ENCODE peak calls at places on chromosomes 7 and 10, in eight cellular contexts. A is spleen, Q is prostate gland, D is suprapubic skin, N is HCT116, J is endothelial cell of umbilical vein, P is HL-60, G is transverse colon. I is an unnamed sample.

GRCh38 chr7:133484135-133484534 is 231.3 kb downstream of the EXOC4 start:
- DNase-seq in A (no peak), Q (no peak), D (no peak), N (no peak), J (no peak), P (no peak), G (no peak), I (no peak)

GRCh38 chr10:122216047-122216446 is 55.0 kb upstream of the BTBD16 start:
- DNase-seq in A (no peak), Q (no peak), D (no peak), N (no peak), J (no peak), P (no peak), G (no peak), I (no peak)

GRCh38 chr10:1745794-1746456 is 8.6 kb upstream of the ADARB2 start:
- DNase-seq in A (no peak), Q (no peak), D (no peak), N (no peak), J (no peak), P (no peak), G (no peak), I (no peak)

GRCh38 chr10:4656576-4657194 is 169.3 kb upstream of the AKR1E2 start:
- DNase-seq in A (peak), Q (peak), D (no peak), N (peak), J (peak), P (no peak), G (peak), I (no peak)

GRCh38 chr7:42856605-42856987 is 55.3 kb downstream of the C7orf25 start:
- DNase-seq in A (no peak), Q (no peak), D (no peak), N (no peak), J (no peak), P (no peak), G (no peak), I (no peak)

GRCh38 chr10:33179056-33179455 is 155.4 kb downstream of the NRP1 start:
- DNase-seq in A (no peak), Q (no peak), D (no peak), N (no peak), J (peak), P (no peak), G (no peak), I (no peak)

GRCh38 chr7:128103498-128104108 is 72.4 kb upstream of the LRRC4 start:
- DNase-seq in A (peak), Q (no peak), D (no peak), N (no peak), J (peak), P (peak), G (no peak), I (no peak)

GRCh38 chr7:132061931-132062330 is 505.5 kb upstream of the PODXL start:
- DNase-seq in A (no peak), Q (no peak), D (no peak), N (no peak), J (no peak), P (no peak), G (no peak), I (peak)

GRCh38 chr7:25575634-25576033 is 347.3 kb upstream of the NPVF start:
- DNase-seq in A (no peak), Q (no peak), D (no peak), N (no peak), J (no peak), P (no peak), G (no peak), I (no peak)

GRCh38 chr7:143892527-143893300 is 9.3 kb downstream of the TCAF1 start:
- DNase-seq in A (no peak), Q (no peak), D (no peak), N (peak), J (peak), P (no peak), G (no peak), I (no peak)

GRCh38 chr10:63064706-63065105 is 68.4 kb upstream of the NRBF2 start:
- DNase-seq in A (no peak), Q (no peak), D (no peak), N (no peak), J (no peak), P (no peak), G (no peak), I (no peak)

GRCh38 chr7:138170959-138171703 is 94.9 kb downstream of the AKR1D1 start:
- DNase-seq in A (no peak), Q (peak), D (no peak), N (no peak), J (no peak), P (no peak), G (no peak), I (no peak)

GRCh38 chr7:123241809-123242208 is 42.0 kb upstream of the SLC13A1 start:
- DNase-seq in A (no peak), Q (no peak), D (no peak), N (no peak), J (no peak), P (no peak), G (no peak), I (no peak)

GRCh38 chr10:119306964-119307363 is 99.6 kb downstream of the GRK5 start:
- DNase-seq in A (no peak), Q (no peak), D (no peak), N (no peak), J (peak), P (no peak), G (no peak), I (no peak)

GRCh38 chr7:90708841-90709317 is 112.8 kb downstream of the CDK14 start:
- DNase-seq in A (no peak), Q (no peak), D (no peak), N (peak), J (peak), P (peak), G (peak), I (no peak)

GRCh38 chr7:90710466-90710850 is 114.3 kb downstream of the CDK14 start:
- DNase-seq in A (no peak), Q (no peak), D (no peak), N (no peak), J (no peak), P (no peak), G (no peak), I (no peak)

GRCh38 chr7:90713628-90714027 is 117.5 kb downstream of the CDK14 start:
- DNase-seq in A (no peak), Q (no peak), D (no peak), N (no peak), J (no peak), P (no peak), G (no peak), I (no peak)

GRCh38 chr7:90706067-90706716 is 110.1 kb downstream of the CDK14 start:
- DNase-seq in A (no peak), Q (peak), D (no peak), N (no peak), J (peak), P (no peak), G (no peak), I (no peak)

GRCh38 chr7:90709501-90710465 is 113.7 kb downstream of the CDK14 start:
- DNase-seq in A (no peak), Q (no peak), D (no peak), N (no peak), J (peak), P (no peak), G (no peak), I (no peak)
- TF ChIP-seq POLR2AphosphoS5 in A (no peak), Q (no peak), D (no peak), N (no peak), J (no peak), P (no peak), G (no peak), I (no peak)

GRCh38 chr7:77242068-77242467 is 42.4 kb upstream of the FGL2 start:
- DNase-seq in A (no peak), Q (no peak), D (no peak), N (no peak), J (no peak), P (no peak), G (no peak), I (no peak)
- H3K4me3 ChIP-seq in A (no peak), Q (no peak), D (no peak), N (no peak), J (no peak), P (no peak), G (no peak), I (no peak)

DNA sequence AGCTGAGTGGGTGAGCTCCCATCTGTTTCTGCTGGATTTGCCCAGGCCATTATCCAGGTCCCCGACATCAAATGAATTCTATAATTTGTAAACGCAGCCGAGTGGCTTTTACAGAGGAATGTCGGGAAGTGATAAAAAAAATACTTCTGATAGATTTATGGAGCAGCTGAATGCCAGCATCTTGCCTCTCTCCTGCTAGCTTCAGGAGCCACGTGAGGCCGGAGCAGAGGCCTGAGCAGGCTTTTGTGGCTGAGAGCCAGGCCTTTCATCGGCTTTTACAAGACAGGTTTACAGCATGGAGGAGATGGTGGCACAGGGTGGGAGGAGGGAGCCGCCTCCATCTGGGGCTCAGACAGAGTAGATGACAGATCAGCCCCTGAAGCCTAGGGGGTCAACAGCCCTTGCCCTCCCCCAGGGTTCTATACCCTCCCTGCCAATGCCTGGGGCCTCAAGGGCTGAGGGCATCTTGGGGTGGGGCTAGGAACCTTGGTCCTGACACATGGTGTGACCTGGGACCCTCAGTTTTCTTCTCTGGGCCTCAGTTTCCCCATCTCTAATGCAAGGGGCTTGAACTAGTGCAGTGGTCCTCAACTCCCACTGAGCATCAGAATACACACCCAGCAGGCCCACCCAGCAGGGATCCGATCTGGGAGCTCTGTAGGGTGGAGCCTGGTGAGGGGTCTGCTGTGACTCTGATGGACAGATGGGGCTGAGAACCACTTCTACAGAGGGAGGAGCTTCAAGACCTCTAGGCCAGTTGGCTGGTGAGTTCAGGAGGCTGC is 44.2 kb upstream of the PCBD1 start:
- DNase-seq in A (no peak), Q (peak), D (no peak), N (no peak), J (peak), P (no peak), G (peak), I (no peak)
- TF ChIP-seq CTCF in A (no peak), Q (no peak), D (no peak), N (no peak), J (no peak), P (no peak), G (no peak), I (no peak)

DNA sequence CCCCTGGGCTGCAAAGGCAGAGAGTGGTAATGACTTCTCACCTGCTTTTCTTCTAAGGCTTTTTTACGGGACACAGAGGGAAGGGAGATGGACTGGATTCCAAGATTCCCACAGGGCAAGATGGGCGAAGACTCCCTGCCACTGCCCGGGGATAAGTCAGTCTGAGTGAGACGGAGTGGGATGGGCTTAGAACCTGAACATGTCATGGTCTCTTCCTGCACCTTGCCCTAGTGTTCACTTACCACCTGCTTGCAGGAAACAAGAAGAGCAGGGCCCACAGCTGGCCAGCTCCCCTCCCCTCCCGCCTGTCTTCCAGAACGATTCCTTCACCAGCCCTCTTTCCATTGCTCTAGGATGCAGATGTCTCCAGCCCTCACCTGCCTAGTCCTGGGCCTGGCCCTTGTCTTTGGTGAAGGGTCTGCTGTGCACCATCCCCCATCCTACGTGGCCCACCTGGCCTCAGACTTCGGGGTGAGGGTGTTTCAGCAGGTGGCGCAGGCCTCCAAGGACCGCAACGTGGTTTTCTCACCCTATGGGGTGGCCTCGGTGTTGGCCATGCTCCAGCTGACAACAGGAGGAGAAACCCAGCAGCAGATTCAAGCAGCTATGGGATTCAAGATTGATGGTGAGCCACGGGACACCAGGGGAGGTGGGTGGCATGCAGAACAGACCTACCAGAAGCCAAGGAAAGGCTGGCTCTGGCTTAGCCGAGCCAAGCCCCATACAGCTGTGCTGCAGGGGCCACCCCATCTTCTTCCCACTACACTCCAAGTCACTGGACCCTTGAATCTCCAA is 1.3 kb downstream of the SERPINE1 start:
- DNase-seq in A (no peak), Q (no peak), D (no peak), N (no peak), J (peak), P (no peak), G (no peak), I (no peak)
- TF ChIP-seq POLR2AphosphoS5 in A (no peak), Q (no peak), D (no peak), N (peak), J (peak), P (no peak), G (no peak), I (no peak)

GRCh38 chr7:3260425-3260762 is 40.7 kb upstream of the SDK1 start:
- DNase-seq in A (no peak), Q (no peak), D (no peak), N (no peak), J (no peak), P (no peak), G (no peak), I (no peak)

GRCh38 chr7:3264693-3265339 is 36.2 kb upstream of the SDK1 start:
- DNase-seq in A (no peak), Q (no peak), D (no peak), N (no peak), J (no peak), P (no peak), G (no peak), I (no peak)

GRCh38 chr7:3254718-3255117 is 46.3 kb upstream of the SDK1 start:
- DNase-seq in A (no peak), Q (no peak), D (no peak), N (no peak), J (no peak), P (no peak), G (no peak), I (no peak)

GRCh38 chr7:3265388-3265787 is 35.7 kb upstream of the SDK1 start:
- DNase-seq in A (no peak), Q (no peak), D (no peak), N (no peak), J (no peak), P (no peak), G (no peak), I (no peak)

DNA sequence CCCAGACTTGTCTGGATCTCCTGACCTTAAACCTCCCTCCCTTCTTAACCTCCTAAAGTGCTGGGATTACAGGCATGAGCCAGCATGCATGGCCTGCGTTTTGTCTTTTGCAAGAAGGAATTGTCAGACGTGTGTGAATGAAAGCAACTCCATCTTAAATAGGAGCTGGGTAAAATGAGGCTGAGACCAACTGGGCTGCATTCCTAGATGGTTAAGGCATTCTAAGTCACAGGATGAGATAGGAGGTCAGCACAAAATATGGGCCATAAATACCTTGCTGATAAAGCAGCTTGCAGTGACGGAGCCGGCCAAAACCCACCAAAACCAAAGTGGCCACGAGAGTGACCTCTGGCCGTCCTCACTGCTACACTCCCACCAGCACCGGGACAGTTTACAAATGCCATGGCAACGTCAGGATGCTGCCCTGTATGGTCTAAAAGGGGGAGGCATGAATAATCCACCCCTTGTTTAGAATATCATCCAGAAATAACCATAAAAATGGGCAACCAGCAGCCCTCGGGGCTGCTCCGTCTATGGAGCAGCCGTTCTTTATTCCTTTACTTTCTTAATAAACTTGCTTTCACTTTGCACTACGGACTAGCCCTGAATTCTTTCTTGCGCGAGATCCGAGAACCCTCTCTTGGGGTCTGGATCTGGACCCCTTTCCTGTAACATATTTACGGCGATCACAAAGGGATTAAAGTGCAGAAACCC is 41.2 kb upstream of the SDK1 start:
- DNase-seq in A (no peak), Q (no peak), D (no peak), N (no peak), J (no peak), P (no peak), G (no peak), I (no peak)
- H3K4me3 ChIP-seq in A (no peak), Q (peak), D (peak), N (no peak), J (no peak), P (no peak), G (peak), I (peak)

GRCh38 chr10:71623986-71624291 is 95.6 kb downstream of the C10orf105 start:
- DNase-seq in A (no peak), Q (no peak), D (no peak), N (no peak), J (no peak), P (no peak), G (no peak), I (no peak)

GRCh38 chr10:71622656-71623055 is 96.9 kb downstream of the C10orf105 start:
- DNase-seq in A (no peak), Q (no peak), D (no peak), N (no peak), J (no peak), P (no peak), G (no peak), I (no peak)

GRCh38 chr10:71621783-71622526 is 97.6 kb downstream of the C10orf105 start:
- DNase-seq in A (no peak), Q (no peak), D (no peak), N (peak), J (no peak), P (no peak), G (no peak), I (no peak)

GRCh38 chr10:71621263-71621751 is 98.3 kb downstream of the C10orf105 start:
- DNase-seq in A (no peak), Q (no peak), D (no peak), N (no peak), J (no peak), P (no peak), G (no peak), I (no peak)

DNA sequence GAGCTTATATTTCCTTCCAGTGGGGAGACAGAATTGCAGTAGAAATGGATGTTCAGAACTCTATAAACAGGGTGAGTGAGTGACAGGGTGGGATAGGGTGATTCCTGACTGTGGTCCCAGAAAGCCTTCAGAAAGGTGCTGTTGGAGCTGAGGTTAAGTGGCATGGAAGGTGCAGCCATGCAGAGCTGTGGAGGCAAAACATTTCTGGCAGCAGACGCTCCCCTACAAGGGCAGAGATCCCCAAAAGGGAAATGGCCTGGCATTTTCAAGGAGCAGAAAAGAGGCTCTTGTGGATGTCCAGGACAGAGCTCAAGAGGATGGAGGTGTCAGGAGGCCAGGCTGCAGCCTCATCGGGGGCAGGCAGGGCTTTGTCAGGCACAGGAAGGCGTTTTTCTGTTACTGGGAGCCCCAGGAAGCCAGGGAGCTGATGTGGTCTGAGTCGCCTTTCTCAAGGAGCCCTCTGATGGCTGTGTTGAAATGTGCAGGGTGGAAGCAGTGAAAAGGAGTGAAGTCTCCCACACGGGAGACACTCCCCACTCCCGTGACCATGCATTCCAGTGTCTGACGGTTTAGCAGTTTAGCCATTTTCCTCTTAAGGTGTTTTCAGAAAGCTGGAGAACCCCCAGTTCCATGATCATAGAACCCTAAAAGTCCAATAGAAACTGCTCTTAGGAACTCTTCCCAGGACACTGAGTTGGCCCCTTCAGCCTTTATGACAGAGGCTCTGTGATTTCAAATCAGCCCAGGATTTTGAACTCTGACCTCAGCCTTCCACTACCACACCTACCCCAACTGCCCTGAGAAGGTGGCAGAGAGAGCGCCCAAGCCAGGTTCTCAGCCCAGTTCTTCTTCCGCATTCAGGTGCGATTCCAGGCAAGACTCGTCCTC is 96.2 kb downstream of the C10orf105 start:
- DNase-seq in A (no peak), Q (no peak), D (no peak), N (no peak), J (peak), P (no peak), G (peak), I (no peak)
- TF ChIP-seq CTCF in A (peak), Q (no peak), D (no peak), N (no peak), J (no peak), P (peak), G (peak), I (no peak)

I was measured in vagina.